ENCODE peak calls at places on chromosomes 7 and 10, in five cellular contexts. T is activated CD8-positive, alpha-beta memory T cell treated with anti-CD3 and anti-CD28 coated beads for 4 hours; I is MCF 10A; Q is psoas muscle; A is HEK293T. F is an unnamed sample.

GRCh38 chr7:108001759-108002725 is 919 bp downstream of the LAMB1 start:
- DNase-seq in I (peak), T (no peak), A (no peak), Q (peak), F (no peak)

GRCh38 chr7:47572939-47573757 is 8.8 kb downstream of the TNS3 start:
- DNase-seq in A (no peak), Q (no peak), I (no peak), T (no peak), F (no peak)

GRCh38 chr10:124743188-124744046 is 761 bp downstream of the FAM53B start:
- DNase-seq in Q (peak), I (peak), T (no peak), A (peak), F (peak)

GRCh38 chr10:125029584-125030242 is 87.8 kb downstream of the ZRANB1 start:
- DNase-seq in Q (no peak), T (no peak), I (no peak), A (no peak), F (no peak)

GRCh38 chr7:148963583-148964509 is 64.5 kb downstream of the PDIA4 start:
- DNase-seq in I (no peak), A (no peak), Q (no peak), T (no peak), F (no peak)

GRCh38 chr10:75498866-75499265 is 67.4 kb downstream of the LRMDA start:
- DNase-seq in A (no peak), I (no peak), Q (no peak), T (no peak), F (no peak)

GRCh38 chr7:127322351-127322750 is 69.6 kb upstream of the GRM8 start:
- DNase-seq in A (no peak), Q (no peak), I (no peak), T (no peak), F (no peak)

GRCh38 chr7:19112290-19113000 is 5.0 kb downstream of the TWIST1 start:
- DNase-seq in Q (peak), I (no peak), A (no peak), T (no peak), F (no peak)

GRCh38 chr10:111974325-111974724 is 209.2 kb downstream of the GPAM start:
- DNase-seq in T (no peak), Q (no peak), A (no peak), I (no peak), F (no peak)

GRCh38 chr7:47087866-47088265 is 494.0 kb downstream of the TNS3 start:
- DNase-seq in Q (no peak), A (no peak), I (no peak), T (no peak), F (no peak)

GRCh38 chr7:105141068-105141467 is 127.1 kb downstream of the KMT2E start:
- DNase-seq in A (peak), I (peak), Q (no peak), T (no peak), F (no peak)

GRCh38 chr10:129853236-129853946 is 110.7 kb downstream of the EBF3 start:
- DNase-seq in T (no peak), A (peak), Q (no peak), I (peak), F (no peak)

GRCh38 chr7:3955751-3956696 is 655.0 kb downstream of the SDK1 start:
- DNase-seq in I (peak), Q (no peak), A (no peak), T (no peak), F (no peak)

GRCh38 chr7:82156938-82157337 is 286.6 kb downstream of the CACNA2D1 start:
- DNase-seq in T (no peak), I (no peak), Q (no peak), A (peak), F (no peak)

GRCh38 chr7:84202855-84203254 is 8.3 kb upstream of the SEMA3A start:
- DNase-seq in Q (no peak), T (no peak), I (no peak), A (no peak), F (no peak)

GRCh38 chr10:49359349-49360231 is 36.3 kb downstream of the DRGX start:
- DNase-seq in A (no peak), I (peak), T (no peak), Q (no peak), F (no peak)

GRCh38 chr10:62817120-62817762 is 1.1 kb upstream of the EGR2 start:
- DNase-seq in A (peak), Q (peak), T (peak), I (peak), F (peak)

F was measured in Right ventricle myocardium inferior.